ENCODE peak calls at places on chromosomes 3 and 15, in ten cellular contexts. E is thoracic aorta, P is uterus, A is left ventricle myocardium inferior, O is right lobe of liver, D is IMR-90, Y is pancreas, M is SK-N-SH, I is tibial nerve, Z is neural progenitor cell. T is an unnamed sample.

GRCh38 chr3:193816028-193816395 is 223.0 kb downstream of the OPA1 start:
- DNase-seq in E (no peak), P (no peak), A (no peak), O (no peak), D (no peak), Y (no peak), M (no peak), I (no peak), Z (no peak), T (no peak)

GRCh38 chr3:135994708-135995335 is 29.3 kb downstream of the PPP2R3A start:
- DNase-seq in E (no peak), P (no peak), A (no peak), O (no peak), D (no peak), Y (no peak), M (peak; percentile 24), I (no peak), Z (no peak), T (no peak)

GRCh38 chr15:101115887-101116680 is 135.8 kb downstream of the CHSY1 start:
- DNase-seq in E (no peak), P (peak; percentile 50), A (peak; percentile 54), O (no peak), D (peak; percentile 77), Y (no peak), M (no peak), I (peak; percentile 36), Z (no peak), T (peak; percentile 86)

GRCh38 chr3:48456466-48456865 is 9.9 kb downstream of the ATRIP start:
- DNase-seq in E (no peak), P (no peak), A (no peak), O (no peak), D (no peak), Y (no peak), M (no peak), I (no peak), Z (no peak), T (no peak)

GRCh38 chr15:66981746-66982145 is 83.7 kb upstream of the SMAD3 start:
- DNase-seq in E (no peak), P (no peak), A (no peak), O (no peak), D (no peak), Y (no peak), M (no peak), I (no peak), Z (no peak), T (no peak)

GRCh38 chr15:75947117-75947516 is 43.4 kb downstream of the FBXO22 start:
- DNase-seq in E (no peak), P (no peak), A (no peak), O (no peak), D (peak; percentile 77), Y (no peak), M (no peak), I (no peak), Z (no peak), T (no peak)

GRCh38 chr3:172751188-172751571 is 654 bp downstream of the ECT2 start:
- DNase-seq in E (no peak), P (no peak), A (no peak), O (no peak), D (peak; percentile 12), Y (no peak), M (peak; percentile 40), I (no peak), Z (peak; percentile 48), T (no peak)

GRCh38 chr15:83833569-83833968 is 179.6 kb downstream of the ADAMTSL3 start:
- DNase-seq in E (no peak), P (no peak), A (no peak), O (no peak), D (no peak), Y (no peak), M (no peak), I (no peak), Z (no peak), T (no peak)

GRCh38 chr3:14019459-14019858 is 105.2 kb downstream of the CHCHD4 start:
- DNase-seq in E (no peak), P (no peak), A (no peak), O (no peak), D (peak; percentile 2), Y (no peak), M (no peak), I (no peak), Z (no peak), T (no peak)

GRCh38 chr3:14016900-14017475 is 107.7 kb downstream of the CHCHD4 start:
- DNase-seq in E (no peak), P (no peak), A (no peak), O (no peak), D (no peak), Y (no peak), M (no peak), I (no peak), Z (no peak), T (no peak)
- H3K27me3 ChIP-seq in E (no peaks in the 10 kb centered on the region), P (no peaks in the 10 kb centered on the region), A (no peaks in the 10 kb centered on the region), O (no peaks in the 10 kb centered on the region), D (no peaks in the 10 kb centered on the region), Y (no peaks in the 10 kb centered on the region), M (no peaks in the 10 kb centered on the region), I (no peaks in the 10 kb centered on the region), Z (no peaks in the 10 kb centered on the region), T (no peaks in the 10 kb centered on the region)

DNA sequence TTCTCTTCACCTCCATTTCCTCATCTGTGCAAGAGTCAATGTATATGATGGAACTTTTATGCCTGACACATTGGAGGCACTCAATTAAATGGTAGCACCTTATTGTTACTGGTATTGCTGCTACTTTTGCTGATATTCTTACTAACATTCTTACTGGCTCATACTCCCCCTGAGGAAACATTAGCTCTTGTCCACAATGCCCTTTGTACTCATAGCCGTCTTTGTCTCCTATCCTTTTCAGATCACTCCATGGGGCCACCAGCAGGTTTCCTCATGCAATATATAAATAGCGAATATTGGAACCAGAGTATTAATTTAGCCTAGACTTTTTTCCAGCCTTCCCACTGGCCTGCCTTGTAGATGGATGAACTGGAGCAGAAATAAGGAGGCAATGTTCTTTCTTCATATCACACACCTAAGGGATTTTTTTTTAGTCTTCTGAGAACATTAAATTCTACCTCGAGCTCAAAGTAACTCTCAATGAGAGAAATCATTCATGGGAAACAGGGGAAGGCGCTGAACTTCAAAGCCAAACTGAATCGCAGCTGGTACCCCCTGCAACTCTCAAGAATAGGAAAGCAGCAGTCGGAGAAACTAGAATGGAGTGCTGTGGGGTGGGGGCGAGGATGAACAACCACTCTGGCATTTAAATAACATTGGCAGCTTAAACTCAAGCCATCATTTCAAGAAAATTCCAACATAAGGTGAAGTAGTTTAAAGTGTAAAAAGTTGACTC is 300.4 kb downstream of the TAFA4 start:
- DNase-seq in E (no peak), P (no peak), A (no peak), O (no peak), D (no peak), Y (no peak), M (no peak), I (no peak), Z (peak; percentile 46), T (no peak)
- H3K4me3 ChIP-seq in E (no peak overlapping the region), P (no peak overlapping the region), A (no peak overlapping the region), O (no peak overlapping the region), D (no peak overlapping the region), Y (no peak overlapping the region), M (no peak overlapping the region), I (no peak overlapping the region), Z (peak overlapping the region; percentile 10), T (no peak overlapping the region)

GRCh38 chr3:62496509-62496908 is 123.2 kb upstream of the FEZF2 start:
- DNase-seq in E (no peak), P (no peak), A (no peak), O (no peak), D (no peak), Y (no peak), M (no peak), I (no peak), Z (no peak), T (no peak)

GRCh38 chr3:62497156-62497555 is 123.8 kb upstream of the FEZF2 start:
- DNase-seq in E (no peak), P (no peak), A (no peak), O (no peak), D (no peak), Y (no peak), M (no peak), I (no peak), Z (no peak), T (no peak)

DNA sequence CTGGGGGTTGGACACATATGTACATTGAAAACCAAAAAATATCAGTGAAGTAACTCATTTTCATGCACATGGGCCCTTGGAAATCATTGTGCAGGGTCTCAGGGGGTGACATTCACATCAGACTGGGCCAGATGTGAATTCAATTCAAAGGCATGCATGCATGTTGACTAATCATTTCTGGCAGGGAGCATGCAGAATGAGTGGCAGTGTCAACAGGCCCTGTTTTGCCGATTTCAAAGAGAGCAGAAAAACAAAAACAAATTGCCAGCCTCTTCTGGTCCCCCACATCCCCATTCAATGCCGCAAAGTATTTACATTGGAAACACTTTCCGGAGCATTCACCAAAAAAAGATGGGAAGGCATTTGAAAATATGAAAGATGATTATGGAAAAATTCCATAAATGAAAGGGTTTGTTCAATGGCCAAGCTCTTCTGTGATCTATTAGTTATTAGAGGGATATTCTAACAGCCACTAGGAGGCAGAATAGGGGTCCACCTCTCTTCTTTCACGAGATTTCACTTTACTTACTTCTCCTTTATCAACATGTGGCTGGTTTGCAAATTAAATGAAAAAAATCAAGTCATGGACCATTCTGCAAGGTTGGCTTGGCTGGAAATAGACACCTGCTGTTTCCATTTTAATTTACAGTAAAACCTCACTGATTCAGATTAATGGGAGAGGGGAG is 119.9 kb upstream of the FEZF2 start:
- DNase-seq in E (no peak), P (no peak), A (no peak), O (no peak), D (no peak), Y (no peak), M (peak; percentile 11), I (no peak), Z (peak; percentile 8), T (no peak)
- TF ChIP-seq CTCF in E (no peak), P (no peak), A (no peak), O (no peak), D (peak; percentile 17), Y (no peak), M (peak; percentile 48), I (no peak), Z (peak; percentile 66), T (no peak)

GRCh38 chr3:156816794-156817741 is 9.1 kb upstream of the LEKR1 start:
- DNase-seq in E (peak; percentile 33), P (peak; percentile 70), A (peak; percentile 87), O (peak; percentile 94), D (peak; percentile 90), Y (peak; percentile 92), M (peak; percentile 94), I (peak; percentile 69), Z (peak; percentile 96), T (peak; percentile 96)

GRCh38 chr3:156819842-156820686 is 6.1 kb upstream of the LEKR1 start:
- DNase-seq in E (no peak), P (no peak), A (no peak), O (no peak), D (no peak), Y (no peak), M (no peak), I (no peak), Z (no peak), T (no peak)

GRCh38 chr3:156818890-156819289 is 7.3 kb upstream of the LEKR1 start:
- DNase-seq in E (no peak), P (no peak), A (no peak), O (no peak), D (peak; percentile 74), Y (no peak), M (no peak), I (no peak), Z (no peak), T (no peak)

GRCh38 chr3:156816091-156816793 is 9.9 kb upstream of the LEKR1 start:
- DNase-seq in E (no peak), P (peak; percentile 27), A (peak; percentile 25), O (peak; percentile 63), D (peak; percentile 79), Y (peak; percentile 70), M (no peak), I (no peak), Z (peak; percentile 79), T (peak; percentile 76)

DNA sequence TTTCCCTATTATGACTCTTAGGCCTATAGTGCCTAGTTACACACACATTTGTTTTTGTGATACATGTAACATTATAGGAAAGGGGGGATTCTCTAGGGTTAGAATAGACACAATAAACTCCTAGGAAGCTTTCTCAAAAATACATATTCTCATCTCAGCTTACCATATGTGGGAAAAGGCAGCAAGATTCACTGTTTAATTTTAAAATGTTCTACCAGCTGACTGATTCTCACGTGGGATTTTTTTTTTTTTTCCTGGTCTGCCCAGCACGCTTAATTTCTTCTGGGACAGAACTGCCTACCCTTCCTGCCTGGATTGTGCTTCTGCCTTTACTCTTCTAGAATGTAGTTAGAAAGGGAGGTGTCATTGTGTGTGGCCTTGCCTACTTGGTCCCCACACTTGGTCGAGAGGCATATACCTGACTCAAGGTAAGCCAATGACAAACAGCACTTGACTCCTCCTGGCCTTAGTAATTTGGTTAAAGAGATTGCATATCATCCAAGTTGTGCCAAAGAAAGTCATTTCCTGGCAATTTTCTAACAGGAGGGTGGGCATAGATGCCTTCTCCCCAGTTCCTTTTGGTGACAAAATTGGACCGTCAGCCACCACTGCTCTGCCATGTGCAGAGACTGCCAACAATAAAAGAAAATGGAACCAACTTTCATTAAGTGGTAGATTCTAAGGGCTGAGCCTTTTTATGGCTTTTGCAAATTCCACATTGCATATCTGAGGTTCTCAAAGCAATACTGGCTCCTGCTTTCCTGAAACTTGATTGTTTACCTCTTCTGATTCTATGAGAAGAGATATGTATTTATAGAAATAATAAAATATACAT is 8.0 kb upstream of the LEKR1 start:
- DNase-seq in E (no peak), P (no peak), A (no peak), O (no peak), D (no peak), Y (no peak), M (no peak), I (no peak), Z (no peak), T (no peak)
- H3K27me3 ChIP-seq in E (no peaks in the 10 kb centered on the region), P (no peaks in the 10 kb centered on the region), A (no peaks in the 10 kb centered on the region), O (no peaks in the 10 kb centered on the region), D (no peaks in the 10 kb centered on the region), Y (no peaks in the 10 kb centered on the region), M (no peaks in the 10 kb centered on the region), I (no peaks in the 10 kb centered on the region), Z (peaks cover 66% of the 10 kb centered on the region), T (no peaks in the 10 kb centered on the region)